ENCODE peak calls at places on chromosome 17, in four cellular contexts. P, X, L and S are unnamed samples.
A peak's percentile ranks its signal among the peaks of the same experiment; 100 is the strongest.

GRCh38 chr17:9805769-9806168 is 14.4 kb upstream of the DHRS7C start:
- DNase-seq in P (no peak), X (no peak), L (no peak), S (peak; percentile 60)

GRCh38 chr17:57880086-57880456 is 30.2 kb upstream of the MRPS23 start:
- DNase-seq in P (peak; percentile 63), X (no peak), L (no peak), S (no peak)

GRCh38 chr17:44006581-44007345 is 2.3 kb downstream of the NAGS start:
- DNase-seq in P (peak; percentile 100), X (peak; percentile 100), L (peak; percentile 98), S (peak; percentile 98)

GRCh38 chr17:41810659-41811548 is 845 bp downstream of the P3H4 start:
- DNase-seq in P (no peak), X (peak; percentile 85), L (peak; percentile 33), S (peak; percentile 45)

GRCh38 chr17:19610879-19611278 is 37.7 kb upstream of the ALDH3A2 start:
- DNase-seq in P (no peak), X (no peak), L (no peak), S (no peak)

GRCh38 chr17:68849673-68850260 is 105.4 kb downstream of the ABCA8 start:
- DNase-seq in P (no peak), X (no peak), L (no peak), S (no peak)

GRCh38 chr17:16527298-16527697 is 35.3 kb upstream of the LRRC75A start:
- DNase-seq in P (no peak), X (no peak), L (no peak), S (no peak)

GRCh38 chr17:205176-205538 is 23.7 kb upstream of the DOC2B start:
- DNase-seq in P (no peak), X (no peak), L (no peak), S (no peak)

GRCh38 chr17:10631701-10632100 is 25.4 kb downstream of the MYH3 start:
- DNase-seq in P (no peak), X (no peak), L (no peak), S (no peak)

GRCh38 chr17:17874478-17874877 is 37.7 kb upstream of the SREBF1 start:
- DNase-seq in P (peak; percentile 71), X (no peak), L (peak; percentile 28), S (peak; percentile 59)

GRCh38 chr17:64403881-64404460 is 13.3 kb upstream of the PECAM1 start:
- DNase-seq in P (no peak), X (no peak), L (no peak), S (no peak)

GRCh38 chr17:164536-165235 is 16.8 kb downstream of the DOC2B start:
- DNase-seq in P (peak; percentile 21), X (peak; percentile 90), L (peak; percentile 62), S (peak; percentile 65)

GRCh38 chr17:38873646-38874380 is 4.0 kb downstream of the LASP1 start:
- DNase-seq in P (no peak), X (peak; percentile 52), L (no peak), S (no peak)

GRCh38 chr17:7632492-7632894 is 2.6 kb downstream of the SHBG start:
- DNase-seq in P (peak; percentile 58), X (peak; percentile 88), L (peak; percentile 67), S (peak; percentile 81)

GRCh38 chr17:41772218-41772585 is 14.3 kb downstream of the JUP start:
- DNase-seq in P (peak; percentile 82), X (peak; percentile 84), L (no peak), S (peak; percentile 72)

GRCh38 chr17:38660097-38661026 is 14.4 kb downstream of the EPOP start:
- DNase-seq in P (peak; percentile 6), X (peak; percentile 56), L (no peak), S (peak; percentile 29)

GRCh38 chr17:42279776-42280630 is 3.8 kb upstream of the STAT5B start:
- DNase-seq in P (no peak), X (peak; percentile 31), L (no peak), S (no peak)

GRCh38 chr17:59219992-59220327 is 351 bp upstream of the GDPD1 start:
- DNase-seq in P (no peak), X (no peak), L (no peak), S (no peak)

GRCh38 chr17:68087851-68088250 is 52.3 kb downstream of the KPNA2 start:
- DNase-seq in P (no peak), X (peak; percentile 42), L (no peak), S (no peak)

GRCh38 chr17:2593846-2594656 is 597 bp downstream of the PAFAH1B1 start:
- DNase-seq in P (peak; percentile 51), X (peak; percentile 95), L (peak; percentile 90), S (peak; percentile 92)

GRCh38 chr17:44382917-44383316 is 6.5 kb downstream of the ITGA2B start:
- DNase-seq in P (no peak), X (no peak), L (no peak), S (no peak)

GRCh38 chr17:28737770-28738679 is 5.8 kb upstream of the TRAF4 start:
- DNase-seq in P (no peak), X (no peak), L (no peak), S (no peak)
- H3K9ac ChIP-seq in P (no peak overlapping the region), X (no peak overlapping the region), L (no peak overlapping the region), S (no peak overlapping the region)

GRCh38 chr17:32523827-32524552 is 37.2 kb downstream of the CDK5R1 start:
- DNase-seq in P (no peak), X (no peak), L (no peak), S (no peak)

GRCh38 chr17:32520737-32521399 is 34.1 kb downstream of the CDK5R1 start:
- DNase-seq in P (no peak), X (peak; percentile 68), L (no peak), S (peak; percentile 63)

GRCh38 chr17:32525116-32525515 is 38.3 kb downstream of the CDK5R1 start:
- DNase-seq in P (no peak), X (no peak), L (peak; percentile 18), S (peak; percentile 43)

GRCh38 chr17:32519769-32520701 is 33.2 kb downstream of the CDK5R1 start:
- DNase-seq in P (no peak), X (peak; percentile 83), L (peak; percentile 19), S (peak; percentile 80)

DNA sequence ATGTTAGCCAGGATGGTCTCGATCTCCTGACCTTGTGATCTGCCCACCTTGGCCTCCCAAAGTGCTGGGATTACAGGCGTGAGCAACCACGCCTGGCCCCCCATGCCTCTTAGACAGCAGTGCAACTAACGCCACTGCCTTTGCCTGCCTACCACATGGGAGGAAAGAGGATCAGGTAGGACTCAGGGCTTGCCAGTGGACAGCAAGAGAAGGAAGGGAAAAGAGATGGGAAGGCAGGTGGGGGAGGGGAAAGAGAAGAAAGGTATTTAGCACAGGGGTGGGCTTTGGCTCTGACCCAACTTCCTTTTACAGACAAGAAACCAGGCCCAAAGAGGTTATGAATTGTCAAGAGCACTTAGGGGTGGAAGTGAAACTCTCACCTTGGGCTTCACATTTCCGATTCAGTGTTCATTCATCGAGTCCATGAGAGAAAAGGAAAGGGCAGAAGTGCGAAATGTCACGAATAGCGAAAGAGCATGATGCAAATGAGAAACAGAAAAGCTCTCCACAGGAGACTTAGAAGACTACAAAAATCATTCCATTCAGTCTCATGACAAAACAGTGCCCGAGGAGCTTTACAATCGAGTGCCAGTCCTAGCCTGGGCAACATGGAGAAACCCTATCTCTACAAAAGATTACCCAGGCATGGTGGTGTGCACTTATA is 36.4 kb downstream of the CDK5R1 start:
- DNase-seq in P (no peak), X (peak; percentile 66), L (no peak), S (peak; percentile 40)
- H3K9ac ChIP-seq in P (no peak overlapping the region), X (no peak overlapping the region), L (no peak overlapping the region), S (no peak overlapping the region)

GRCh38 chr17:36629252-36629847 is 28.0 kb downstream of the MRM1 start:
- DNase-seq in P (peak; percentile 72), X (peak; percentile 98), L (peak; percentile 84), S (peak; percentile 75)
- H3K9ac ChIP-seq in P (no peak overlapping the region), X (no peak overlapping the region), L (no peak overlapping the region), S (no peak overlapping the region)

GRCh38 chr17:61410555-61411089 is 11.0 kb downstream of the TBX2 start:
- DNase-seq in P (no peak), X (peak; percentile 98), L (peak; percentile 95), S (peak; percentile 82)

GRCh38 chr17:61410100-61410551 is 10.5 kb downstream of the TBX2 start:
- DNase-seq in P (no peak), X (no peak), L (peak; percentile 27), S (no peak)

GRCh38 chr17:61411944-61412859 is 12.6 kb downstream of the TBX2 start:
- DNase-seq in P (peak; percentile 89), X (peak; percentile 96), L (peak; percentile 95), S (peak; percentile 81)

GRCh38 chr17:61412860-61413653 is 13.4 kb downstream of the TBX2 start:
- DNase-seq in P (no peak), X (no peak), L (peak; percentile 52), S (peak; percentile 57)

DNA sequence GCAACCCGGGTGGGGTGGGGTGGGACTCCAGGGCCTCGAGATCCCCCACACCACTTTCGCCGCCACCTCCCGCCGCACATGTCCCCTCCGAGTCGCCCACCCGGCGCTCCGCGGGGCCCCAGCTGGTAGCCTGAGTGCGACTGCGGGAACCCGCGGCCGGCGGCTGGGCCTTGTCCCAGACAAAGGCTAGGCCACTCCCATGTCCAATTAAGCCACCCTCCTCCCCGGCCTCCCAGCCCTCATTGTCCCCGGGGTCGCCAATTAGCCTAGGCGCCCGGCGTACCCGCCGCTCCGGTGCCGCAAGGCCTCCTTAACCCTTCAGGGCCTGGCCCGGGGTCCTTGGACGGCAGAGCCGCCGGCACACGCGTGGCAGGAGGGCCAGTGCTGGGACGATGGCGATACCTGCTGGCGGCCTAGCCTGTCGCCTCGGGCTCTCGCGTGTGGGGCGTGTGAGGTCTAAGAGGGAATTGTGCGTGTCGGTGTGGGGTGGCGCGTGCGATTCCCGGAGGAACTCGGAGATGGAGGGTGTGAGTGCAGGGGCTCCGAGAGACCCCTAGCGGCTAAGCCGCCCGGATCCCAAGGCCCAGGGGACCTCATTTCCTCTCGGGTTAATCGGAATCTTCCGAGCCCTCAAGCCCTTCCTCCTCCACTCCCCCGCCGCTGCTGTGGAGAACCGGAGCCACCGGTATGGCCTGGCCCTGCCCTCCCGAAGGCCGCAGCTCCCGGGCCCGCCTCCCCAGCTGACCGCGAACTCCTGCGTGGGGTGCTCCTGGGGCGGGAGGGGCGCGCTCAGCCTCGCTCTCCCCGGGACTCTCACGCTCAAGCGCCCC is 11.7 kb downstream of the TBX2 start:
- DNase-seq in P (peak; percentile 86), X (peak; percentile 94), L (peak; percentile 83), S (peak; percentile 80)
- H3K9ac ChIP-seq in P (peak overlapping the region; percentile 82), X (no peak overlapping the region), L (peak overlapping the region; percentile 89), S (peak overlapping the region; percentile 76)

GRCh38 chr17:66304304-66305174 is 2.1 kb downstream of the PRKCA start:
- DNase-seq in P (peak; percentile 59), X (peak; percentile 90), L (peak; percentile 41), S (peak; percentile 90)
- H3K9ac ChIP-seq in P (peak overlapping the region; percentile 79), X (no peak overlapping the region), L (peak overlapping the region; percentile 84), S (no peak overlapping the region)

DNA sequence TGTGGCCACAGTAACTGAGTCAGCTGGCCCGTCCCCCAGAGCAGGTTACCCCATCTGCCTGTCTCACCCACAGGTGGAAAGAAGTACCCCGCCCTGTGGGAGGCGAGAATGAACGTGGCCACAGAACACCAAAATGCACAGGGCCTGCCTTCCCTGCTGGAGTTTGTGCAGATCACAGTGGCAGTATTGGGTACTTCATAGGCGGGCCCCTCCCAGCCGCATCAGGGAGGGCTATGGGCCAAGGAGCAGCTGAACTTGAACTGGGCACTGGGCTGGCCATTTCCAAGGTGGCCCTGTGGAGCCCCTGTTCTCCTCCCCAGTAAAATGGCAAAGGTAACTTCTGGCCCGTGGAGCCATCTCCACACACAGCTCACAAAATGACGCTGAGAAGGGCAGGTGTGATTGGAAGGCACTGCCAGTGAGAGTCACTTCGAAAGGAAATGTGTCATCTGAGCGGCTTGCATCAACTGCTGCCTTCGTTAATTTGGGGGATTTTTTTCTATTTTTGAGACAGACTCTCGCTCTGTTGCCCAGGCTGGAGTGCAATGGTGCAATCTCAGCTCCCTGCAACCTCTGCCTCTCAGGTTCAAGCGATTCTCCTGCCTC is 162.9 kb downstream of the ENGASE start:
- DNase-seq in P (no peak), X (no peak), L (no peak), S (no peak)
- H3K9ac ChIP-seq in P (no peak overlapping the region), X (no peak overlapping the region), L (no peak overlapping the region), S (no peak overlapping the region)

GRCh38 chr17:4597975-4598374 is 13.6 kb downstream of the SMTNL2 start:
- DNase-seq in P (no peak), X (peak; percentile 55), L (no peak), S (no peak)
- H3K9ac ChIP-seq in P (no peak overlapping the region), X (no peak overlapping the region), L (no peak overlapping the region), S (no peak overlapping the region)